ENCODE peak calls at places on chromosomes 13 and 19, in five cellular contexts. One of them, this sample, is unnamed.

GRCh38 chr19:49133621-49134454 is 14.5 kb downstream of the PPFIA3 start:
- DNase-seq in GM04504: no peak
- DNase-seq in H9: peak; percentile 90
- DNase-seq in NCI-H1436 treated with DMSO at 0.1 percent for 48 hours: no peak
- DNase-seq in spleen: no peak
- DNase-seq in this sample: no peak

GRCh38 chr19:48629297-48629598 is 7.9 kb downstream of the DBP start:
- DNase-seq in H9: no peak
- DNase-seq in spleen: no peak
- DNase-seq in NCI-H1436 treated with DMSO at 0.1 percent for 48 hours: no peak
- DNase-seq in GM04504: no peak
- DNase-seq in this sample: no peak

GRCh38 chr19:1279782-1280341 is 4.5 kb downstream of the FAM174C start:
- DNase-seq in H9: peak; percentile 89
- DNase-seq in NCI-H1436 treated with DMSO at 0.1 percent for 48 hours: no peak
- DNase-seq in GM04504: peak; percentile 62
- DNase-seq in spleen: peak; percentile 95
- DNase-seq in this sample: peak; percentile 54

GRCh38 chr19:30326076-30326710 is 46.0 kb upstream of the ZNF536 start:
- DNase-seq in NCI-H1436 treated with DMSO at 0.1 percent for 48 hours: no peak
- DNase-seq in GM04504: no peak
- DNase-seq in H9: peak; percentile 8
- DNase-seq in spleen: no peak
- DNase-seq in this sample: no peak

GRCh38 chr13:100506600-100507422 is 81.8 kb downstream of the GGACT start:
- DNase-seq in H9: no peak
- DNase-seq in spleen: no peak
- DNase-seq in NCI-H1436 treated with DMSO at 0.1 percent for 48 hours: no peak
- DNase-seq in GM04504: no peak
- DNase-seq in this sample: peak; percentile 74

GRCh38 chr19:29501816-29502580 is 23.8 kb upstream of the VSTM2B start:
- DNase-seq in H9: no peak
- DNase-seq in NCI-H1436 treated with DMSO at 0.1 percent for 48 hours: no peak
- DNase-seq in spleen: no peak
- DNase-seq in GM04504: no peak
- DNase-seq in this sample: no peak

GRCh38 chr13:98570929-98571372 is 6.0 kb downstream of the STK24 start:
- DNase-seq in NCI-H1436 treated with DMSO at 0.1 percent for 48 hours: no peak
- DNase-seq in H9: no peak
- DNase-seq in spleen: no peak
- DNase-seq in GM04504: no peak
- DNase-seq in this sample: no peak

GRCh38 chr13:107865643-107866006 is 349.7 kb downstream of the LIG4 start:
- DNase-seq in NCI-H1436 treated with DMSO at 0.1 percent for 48 hours: no peak
- DNase-seq in spleen: no peak
- DNase-seq in H9: no peak
- DNase-seq in GM04504: no peak
- DNase-seq in this sample: peak; percentile 75

GRCh38 chr13:44874176-44874575 is 115.1 kb downstream of the NUFIP1 start:
- DNase-seq in NCI-H1436 treated with DMSO at 0.1 percent for 48 hours: no peak
- DNase-seq in GM04504: no peak
- DNase-seq in spleen: no peak
- DNase-seq in H9: no peak
- DNase-seq in this sample: no peak

GRCh38 chr19:53908106-53908932 is 759 bp upstream of the CACNG7 start:
- DNase-seq in NCI-H1436 treated with DMSO at 0.1 percent for 48 hours: no peak
- DNase-seq in GM04504: no peak
- DNase-seq in H9: peak; percentile 93
- DNase-seq in spleen: peak; percentile 80
- DNase-seq in this sample: no peak

GRCh38 chr13:111202745-111203144 is 87.6 kb downstream of the ARHGEF7 start:
- DNase-seq in H9: no peak
- DNase-seq in spleen: no peak
- DNase-seq in GM04504: no peak
- DNase-seq in NCI-H1436 treated with DMSO at 0.1 percent for 48 hours: no peak
- DNase-seq in this sample: no peak

GRCh38 chr19:48354332-48354992 is 9.3 kb downstream of the TMEM143 start:
- DNase-seq in GM04504: no peak
- DNase-seq in spleen: no peak
- DNase-seq in H9: no peak
- DNase-seq in NCI-H1436 treated with DMSO at 0.1 percent for 48 hours: no peak
- DNase-seq in this sample: no peak

GRCh38 chr19:49896863-49897621 is at the start of gene IL4I1:
- DNase-seq in H9: no peak
- DNase-seq in GM04504: no peak
- DNase-seq in spleen: peak; percentile 83
- DNase-seq in NCI-H1436 treated with DMSO at 0.1 percent for 48 hours: no peak
- DNase-seq in this sample: no peak

GRCh38 chr13:97267418-97268059 is 45.4 kb downstream of the MBNL2 start:
- DNase-seq in spleen: no peak
- DNase-seq in NCI-H1436 treated with DMSO at 0.1 percent for 48 hours: no peak
- DNase-seq in GM04504: no peak
- DNase-seq in H9: peak; percentile 79
- DNase-seq in this sample: no peak

GRCh38 chr19:719636-720377 is 11.1 kb downstream of the PALM start:
- DNase-seq in H9: no peak
- DNase-seq in GM04504: no peak
- DNase-seq in NCI-H1436 treated with DMSO at 0.1 percent for 48 hours: no peak
- DNase-seq in spleen: no peak
- DNase-seq in this sample: no peak

GRCh38 chr13:21069561-21070004 is 8.2 kb upstream of the LATS2 start:
- DNase-seq in spleen: no peak
- DNase-seq in GM04504: peak; percentile 94
- DNase-seq in NCI-H1436 treated with DMSO at 0.1 percent for 48 hours: no peak
- DNase-seq in H9: no peak
- DNase-seq in this sample: no peak

GRCh38 chr13:31824705-31825512 is 85.6 kb downstream of the RXFP2 start:
- DNase-seq in H9: no peak
- DNase-seq in spleen: no peak
- DNase-seq in NCI-H1436 treated with DMSO at 0.1 percent for 48 hours: no peak
- DNase-seq in GM04504: no peak
- DNase-seq in this sample: no peak

GRCh38 chr19:27851543-27852060 is 1361.3 kb downstream of the UQCRFS1 start:
- DNase-seq in GM04504: no peak
- DNase-seq in H9: no peak
- DNase-seq in spleen: no peak
- DNase-seq in NCI-H1436 treated with DMSO at 0.1 percent for 48 hours: no peak
- DNase-seq in this sample: no peak

GRCh38 chr13:20901668-20902437 is 693 bp downstream of the XPO4 start:
- DNase-seq in GM04504: no peak
- DNase-seq in H9: peak; percentile 41
- DNase-seq in NCI-H1436 treated with DMSO at 0.1 percent for 48 hours: no peak
- DNase-seq in spleen: peak; percentile 79
- DNase-seq in this sample: peak; percentile 15

GRCh38 chr19:18762125-18763023 is 28.7 kb downstream of the COMP start:
- DNase-seq in H9: no peak
- DNase-seq in GM04504: no peak
- DNase-seq in spleen: no peak
- DNase-seq in NCI-H1436 treated with DMSO at 0.1 percent for 48 hours: no peak
- DNase-seq in this sample: peak; percentile 93

GRCh38 chr13:67792151-67792665 is 562.1 kb upstream of the PCDH9 start:
- DNase-seq in spleen: no peak
- DNase-seq in H9: no peak
- DNase-seq in GM04504: no peak
- DNase-seq in NCI-H1436 treated with DMSO at 0.1 percent for 48 hours: no peak
- DNase-seq in this sample: peak; percentile 40

GRCh38 chr19:30135797-30136196 is 193.8 kb downstream of the URI1 start:
- DNase-seq in NCI-H1436 treated with DMSO at 0.1 percent for 48 hours: no peak
- DNase-seq in GM04504: no peak
- DNase-seq in H9: no peak
- DNase-seq in spleen: peak; percentile 53
- DNase-seq in this sample: no peak

GRCh38 chr13:74867460-74867859 is 614.5 kb downstream of the TBC1D4 start:
- DNase-seq in H9: no peak
- DNase-seq in NCI-H1436 treated with DMSO at 0.1 percent for 48 hours: no peak
- DNase-seq in spleen: no peak
- DNase-seq in GM04504: no peak
- DNase-seq in this sample: no peak

GRCh38 chr19:47232422-47233211 is 1.6 kb upstream of the BBC3 start:
- DNase-seq in spleen: no peak
- DNase-seq in NCI-H1436 treated with DMSO at 0.1 percent for 48 hours: no peak
- DNase-seq in H9: no peak
- DNase-seq in GM04504: no peak
- DNase-seq in this sample: no peak

GRCh38 chr19:55014714-55015113 is 23.4 kb downstream of the GP6 start:
- DNase-seq in NCI-H1436 treated with DMSO at 0.1 percent for 48 hours: no peak
- DNase-seq in GM04504: no peak
- DNase-seq in H9: no peak
- DNase-seq in spleen: peak; percentile 84
- DNase-seq in this sample: no peak

GRCh38 chr19:58439576-58440554 is at the start of gene ZNF132:
- DNase-seq in H9: peak; percentile 74
- DNase-seq in NCI-H1436 treated with DMSO at 0.1 percent for 48 hours: peak; percentile 99
- DNase-seq in spleen: peak; percentile 98
- DNase-seq in GM04504: peak; percentile 100
- DNase-seq in this sample: peak; percentile 96

GRCh38 chr13:109744512-109745051 is 41.8 kb downstream of the IRS2 start:
- DNase-seq in NCI-H1436 treated with DMSO at 0.1 percent for 48 hours: no peak
- DNase-seq in GM04504: no peak
- DNase-seq in H9: no peak
- DNase-seq in spleen: no peak
- DNase-seq in this sample: peak; percentile 63

GRCh38 chr13:88623150-88623549 is 952.0 kb downstream of the SLITRK5 start:
- DNase-seq in spleen: no peak
- DNase-seq in GM04504: no peak
- DNase-seq in H9: no peak
- DNase-seq in NCI-H1436 treated with DMSO at 0.1 percent for 48 hours: no peak
- DNase-seq in this sample: no peak

GRCh38 chr19:3007975-3008374 is 21.1 kb downstream of the TLE2 start:
- DNase-seq in spleen: no peak
- DNase-seq in NCI-H1436 treated with DMSO at 0.1 percent for 48 hours: no peak
- DNase-seq in H9: no peak
- DNase-seq in GM04504: no peak
- DNase-seq in this sample: no peak

GRCh38 chr19:46692918-46693722 is 23.8 kb downstream of the PRKD2 start:
- DNase-seq in NCI-H1436 treated with DMSO at 0.1 percent for 48 hours: no peak
- DNase-seq in GM04504: no peak
- DNase-seq in H9: no peak
- DNase-seq in spleen: no peak
- DNase-seq in this sample: no peak

GRCh38 chr19:48608798-48609263 is 2.3 kb downstream of the SPACA4 start:
- DNase-seq in NCI-H1436 treated with DMSO at 0.1 percent for 48 hours: no peak
- DNase-seq in H9: peak; percentile 81
- DNase-seq in GM04504: no peak
- DNase-seq in spleen: peak; percentile 83
- DNase-seq in this sample: no peak

GRCh38 chr13:50208826-50209335 is 193.6 kb downstream of the KCNRG start:
- DNase-seq in spleen: peak; percentile 87
- DNase-seq in H9: peak; percentile 66
- DNase-seq in NCI-H1436 treated with DMSO at 0.1 percent for 48 hours: no peak
- DNase-seq in GM04504: peak; percentile 54
- DNase-seq in this sample: no peak

GRCh38 chr13:73075546-73075945 is 16.7 kb downstream of the KLF5 start:
- DNase-seq in H9: peak; percentile 93
- DNase-seq in spleen: no peak
- DNase-seq in NCI-H1436 treated with DMSO at 0.1 percent for 48 hours: no peak
- DNase-seq in GM04504: no peak
- DNase-seq in this sample: no peak

GRCh38 chr13:36259361-36260137 is 38.1 kb downstream of the CCDC169 start:
- DNase-seq in H9: no peak
- DNase-seq in NCI-H1436 treated with DMSO at 0.1 percent for 48 hours: no peak
- DNase-seq in GM04504: no peak
- DNase-seq in spleen: no peak
- DNase-seq in this sample: no peak